ENCODE peak calls at places on chromosomes 5 and 9, in nine cellular contexts. Q is NCI-H2081, Y is A549, C is left ventricle myocardium inferior, F is GM23338, P is NCI-H345, G is neural crest cell, S is T-helper 9 cell, I is endothelial cell. A is an unnamed sample.
A peak's percentile ranks its signal among the peaks of the same experiment; 100 is the strongest.

GRCh38 chr5:6745706-6746217 is 32.5 kb downstream of the TENT4A start:
- DNase-seq in F (peak; percentile 63), C (no peak), Q (peak; percentile 78), Y (peak; percentile 52), P (peak; percentile 43), G (no peak), S (no peak), I (no peak), A (peak; percentile 75)

GRCh38 chr5:34959323-34959722 is 30.0 kb downstream of the DNAJC21 start:
- DNase-seq in I (no peak), F (no peak), Y (no peak), C (no peak), Q (no peak), G (no peak), P (no peak), S (no peak), A (peak; percentile 63)

GRCh38 chr9:87673446-87674109 is 52.3 kb upstream of the CTSL start:
- DNase-seq in C (no peak), Q (no peak), F (no peak), I (no peak), S (no peak), Y (no peak), P (no peak), G (no peak), A (no peak)

GRCh38 chr5:6365977-6366590 is 12.3 kb downstream of the MED10 start:
- DNase-seq in Y (no peak), C (no peak), P (peak; percentile 66), I (no peak), G (no peak), Q (peak; percentile 84), F (no peak), S (no peak), A (no peak)

GRCh38 chr9:7979591-7979990 is 180.0 kb upstream of the DMAC1 start:
- DNase-seq in S (no peak), G (no peak), Y (no peak), P (no peak), C (no peak), I (no peak), F (no peak), Q (no peak), A (no peak)

GRCh38 chr5:65796269-65796668 is 74.3 kb downstream of the NLN start:
- DNase-seq in P (no peak), Q (no peak), F (no peak), Y (no peak), I (no peak), S (no peak), G (no peak), C (no peak), A (peak; percentile 59)

GRCh38 chr5:150672237-150672883 is 11.3 kb downstream of the MYOZ3 start:
- DNase-seq in P (peak; percentile 6), I (peak; percentile 64), C (peak; percentile 44), Y (no peak), G (peak; percentile 35), S (no peak), Q (no peak), F (peak; percentile 90), A (peak; percentile 56)

GRCh38 chr5:2999926-3000325 is 248.4 kb upstream of the IRX2 start:
- DNase-seq in S (no peak), Y (no peak), F (no peak), Q (no peak), I (no peak), C (no peak), P (no peak), G (no peak), A (no peak)

GRCh38 chr9:110251212-110251611 is 5.1 kb downstream of the TXN start:
- DNase-seq in Y (no peak), G (no peak), I (no peak), P (no peak), Q (no peak), F (no peak), S (no peak), C (no peak), A (no peak)

GRCh38 chr9:129570450-129571297 is 50.2 kb downstream of the C9orf50 start:
- DNase-seq in C (peak; percentile 61), S (no peak), F (no peak), P (no peak), Y (peak; percentile 95), I (no peak), G (no peak), Q (no peak), A (peak; percentile 97)

GRCh38 chr5:78929833-78930232 is 55.3 kb downstream of the ARSB start:
- DNase-seq in G (no peak), S (no peak), C (no peak), Y (no peak), F (no peak), Q (no peak), I (no peak), P (no peak), A (no peak)

GRCh38 chr9:87346061-87346665 is 151.5 kb upstream of the DAPK1 start:
- DNase-seq in P (no peak), Q (no peak), I (no peak), F (peak; percentile 24), C (no peak), G (no peak), S (no peak), Y (no peak), A (peak; percentile 21)

GRCh38 chr9:123353984-123354591 is 1.9 kb upstream of the CRB2 start:
- DNase-seq in S (peak; percentile 42), I (peak; percentile 88), C (peak; percentile 55), F (peak; percentile 91), Q (peak; percentile 61), Y (peak; percentile 71), P (peak; percentile 66), G (peak; percentile 94), A (peak; percentile 69)

GRCh38 chr5:135073771-135074345 is 39.8 kb upstream of the PITX1 start:
- DNase-seq in I (no peak), G (no peak), F (no peak), C (no peak), P (no peak), Q (peak; percentile 53), S (no peak), Y (no peak), A (peak; percentile 43)

GRCh38 chr5:134430001-134430569 is 18.4 kb upstream of the CDKN2AIPNL start:
- DNase-seq in G (no peak), Q (no peak), I (no peak), F (peak; percentile 78), C (no peak), P (no peak), Y (no peak), S (no peak), A (no peak)

A was measured in GM23248.